ENCODE peak calls at places on chromosomes 5 and 9, in six cellular contexts. M, I, D, S, P and R are unnamed samples.

GRCh38 chr9:68802525-68803015 is 97.5 kb downstream of the PIP5K1B start:
- DNase-seq in M (no peak), I (peak), D (no peak), S (no peak), P (no peak), R (no peak)

GRCh38 chr5:139245637-139246335 is 47.6 kb upstream of the SIL1 start:
- DNase-seq in M (no peak), I (no peak), D (no peak), S (no peak), P (no peak), R (no peak)

GRCh38 chr9:33719581-33720374 is 75.6 kb upstream of the PRSS3 start:
- DNase-seq in M (peak), I (peak), D (no peak), S (peak), P (peak), R (no peak)

GRCh38 chr5:14685757-14686156 is 21.2 kb downstream of the OTULIN start:
- DNase-seq in M (peak), I (peak), D (no peak), S (peak), P (no peak), R (peak)

GRCh38 chr5:100667021-100667671 is 132.0 kb downstream of the FAM174A start:
- DNase-seq in M (peak), I (no peak), D (no peak), S (peak), P (no peak), R (peak)

GRCh38 chr5:133316346-133317343 is 264.8 kb downstream of the HSPA4 start:
- DNase-seq in M (no peak), I (no peak), D (no peak), S (no peak), P (no peak), R (no peak)

GRCh38 chr5:1510631-1511030 is 13.1 kb downstream of the LPCAT1 start:
- DNase-seq in M (no peak), I (no peak), D (peak), S (no peak), P (no peak), R (no peak)

GRCh38 chr5:92554447-92555085 is 1026.5 kb downstream of the NR2F1-AS1 start:
- DNase-seq in M (no peak), I (no peak), D (no peak), S (no peak), P (no peak), R (no peak)

GRCh38 chr9:127682351-127683136 is 24.2 kb upstream of the CFAP157 start:
- DNase-seq in M (no peak), I (no peak), D (no peak), S (no peak), P (no peak), R (no peak)

GRCh38 chr9:114172981-114173833 is 17.9 kb downstream of the COL27A1 start:
- DNase-seq in M (peak), I (no peak), D (peak), S (peak), P (no peak), R (peak)

GRCh38 chr5:34053133-34053532 is 10.1 kb upstream of the C1QTNF3 start:
- DNase-seq in M (peak), I (no peak), D (no peak), S (peak), P (no peak), R (peak)

GRCh38 chr9:21811914-21812313 is 9.5 kb downstream of the MTAP start:
- DNase-seq in M (no peak), I (no peak), D (no peak), S (no peak), P (no peak), R (no peak)

GRCh38 chr9:108607607-108608006 is 248.2 kb downstream of the ACTL7B start:
- DNase-seq in M (no peak), I (no peak), D (no peak), S (peak), P (no peak), R (no peak)

GRCh38 chr5:91189480-91190332 is 193.4 kb downstream of the ARRDC3 start:
- DNase-seq in M (peak), I (no peak), D (peak), S (peak), P (no peak), R (peak)

GRCh38 chr9:110777201-110777842 is 108.7 kb downstream of the MUSK start:
- DNase-seq in M (peak), I (no peak), D (no peak), S (no peak), P (no peak), R (peak)